ENCODE peak calls at places on chromosomes 13 and 19, in seven cellular contexts. One of them, this sample, is unnamed.

GRCh38 chr13:53105881-53106280 is 77.3 kb downstream of the OLFM4 start:
- DNase-seq in adrenal gland: no peak
- DNase-seq in activated B cell treated with CpG ODN at 0.5 μM for 24 hours: no peak
- DNase-seq in GM12865: no peak
- DNase-seq in progenitor cell of endocrine pancreas: no peak
- DNase-seq in PC-3: no peak
- DNase-seq in spleen: no peak
- DNase-seq in this sample: no peak

GRCh38 chr13:78602561-78603239 is 652 bp downstream of the POU4F1 start:
- DNase-seq in spleen: peak
- DNase-seq in activated B cell treated with CpG ODN at 0.5 μM for 24 hours: no peak
- DNase-seq in adrenal gland: no peak
- DNase-seq in PC-3: no peak
- DNase-seq in progenitor cell of endocrine pancreas: no peak
- DNase-seq in GM12865: peak
- DNase-seq in this sample: no peak

GRCh38 chr19:45568732-45569131 is 15.9 kb downstream of the OPA3 start:
- DNase-seq in PC-3: peak
- DNase-seq in spleen: no peak
- DNase-seq in GM12865: no peak
- DNase-seq in progenitor cell of endocrine pancreas: no peak
- DNase-seq in activated B cell treated with CpG ODN at 0.5 μM for 24 hours: no peak
- DNase-seq in adrenal gland: no peak
- DNase-seq in this sample: no peak

GRCh38 chr19:3801412-3802096 is 15.4 kb upstream of the MATK start:
- DNase-seq in adrenal gland: peak
- DNase-seq in progenitor cell of endocrine pancreas: no peak
- DNase-seq in GM12865: peak
- DNase-seq in spleen: peak
- DNase-seq in activated B cell treated with CpG ODN at 0.5 μM for 24 hours: peak
- DNase-seq in PC-3: peak
- DNase-seq in this sample: no peak

GRCh38 chr19:38389101-38389925 is 816 bp downstream of the SPRED3 start:
- DNase-seq in GM12865: no peak
- DNase-seq in progenitor cell of endocrine pancreas: no peak
- DNase-seq in adrenal gland: no peak
- DNase-seq in spleen: no peak
- DNase-seq in PC-3: peak
- DNase-seq in activated B cell treated with CpG ODN at 0.5 μM for 24 hours: no peak
- DNase-seq in this sample: no peak

GRCh38 chr13:73433893-73434292 is 375.1 kb downstream of the KLF5 start:
- DNase-seq in spleen: no peak
- DNase-seq in progenitor cell of endocrine pancreas: no peak
- DNase-seq in adrenal gland: no peak
- DNase-seq in activated B cell treated with CpG ODN at 0.5 μM for 24 hours: no peak
- DNase-seq in PC-3: no peak
- DNase-seq in GM12865: no peak
- DNase-seq in this sample: no peak

GRCh38 chr13:108361769-108362168 is 92.3 kb downstream of the TNFSF13B start:
- DNase-seq in activated B cell treated with CpG ODN at 0.5 μM for 24 hours: no peak
- DNase-seq in spleen: no peak
- DNase-seq in GM12865: no peak
- DNase-seq in PC-3: no peak
- DNase-seq in adrenal gland: no peak
- DNase-seq in progenitor cell of endocrine pancreas: no peak
- DNase-seq in this sample: no peak

GRCh38 chr19:7602240-7602934 is 6.7 kb downstream of the CAMSAP3 start:
- DNase-seq in spleen: no peak
- DNase-seq in progenitor cell of endocrine pancreas: no peak
- DNase-seq in adrenal gland: no peak
- DNase-seq in GM12865: no peak
- DNase-seq in activated B cell treated with CpG ODN at 0.5 μM for 24 hours: no peak
- DNase-seq in PC-3: no peak
- DNase-seq in this sample: no peak

GRCh38 chr19:10503002-10503789 is at the start of gene KEAP1:
- DNase-seq in PC-3: peak
- DNase-seq in GM12865: peak
- DNase-seq in spleen: no peak
- DNase-seq in adrenal gland: peak
- DNase-seq in progenitor cell of endocrine pancreas: no peak
- DNase-seq in activated B cell treated with CpG ODN at 0.5 μM for 24 hours: no peak
- DNase-seq in this sample: no peak

GRCh38 chr19:1233361-1233667 is 4.5 kb downstream of the CBARP start:
- DNase-seq in adrenal gland: no peak
- DNase-seq in progenitor cell of endocrine pancreas: no peak
- DNase-seq in activated B cell treated with CpG ODN at 0.5 μM for 24 hours: no peak
- DNase-seq in GM12865: no peak
- DNase-seq in PC-3: no peak
- DNase-seq in spleen: no peak
- DNase-seq in this sample: no peak

GRCh38 chr19:29539668-29540067 is 13.9 kb downstream of the VSTM2B start:
- DNase-seq in GM12865: no peak
- DNase-seq in activated B cell treated with CpG ODN at 0.5 μM for 24 hours: no peak
- DNase-seq in spleen: peak
- DNase-seq in adrenal gland: no peak
- DNase-seq in PC-3: no peak
- DNase-seq in progenitor cell of endocrine pancreas: no peak
- DNase-seq in this sample: no peak

GRCh38 chr13:41649659-41650058 is 192.3 kb downstream of the RGCC start:
- DNase-seq in activated B cell treated with CpG ODN at 0.5 μM for 24 hours: no peak
- DNase-seq in progenitor cell of endocrine pancreas: no peak
- DNase-seq in PC-3: peak
- DNase-seq in adrenal gland: no peak
- DNase-seq in spleen: no peak
- DNase-seq in GM12865: no peak
- DNase-seq in this sample: no peak

GRCh38 chr13:91356919-91357612 is 9.6 kb downstream of the MIR17HG start:
- DNase-seq in PC-3: no peak
- DNase-seq in progenitor cell of endocrine pancreas: no peak
- DNase-seq in GM12865: peak
- DNase-seq in adrenal gland: no peak
- DNase-seq in activated B cell treated with CpG ODN at 0.5 μM for 24 hours: no peak
- DNase-seq in spleen: no peak
- DNase-seq in this sample: no peak

GRCh38 chr13:98490195-98490771 is 86.6 kb downstream of the STK24 start:
- DNase-seq in PC-3: no peak
- DNase-seq in progenitor cell of endocrine pancreas: no peak
- DNase-seq in spleen: no peak
- DNase-seq in GM12865: no peak
- DNase-seq in activated B cell treated with CpG ODN at 0.5 μM for 24 hours: no peak
- DNase-seq in adrenal gland: no peak
- DNase-seq in this sample: no peak

GRCh38 chr19:9362905-9363304 is at the start of gene ZNF177:
- DNase-seq in spleen: no peak
- DNase-seq in GM12865: no peak
- DNase-seq in PC-3: no peak
- DNase-seq in activated B cell treated with CpG ODN at 0.5 μM for 24 hours: no peak
- DNase-seq in adrenal gland: no peak
- DNase-seq in progenitor cell of endocrine pancreas: no peak
- DNase-seq in this sample: no peak

GRCh38 chr19:15368051-15368632 is 11.4 kb downstream of the AKAP8 start:
- DNase-seq in GM12865: no peak
- DNase-seq in spleen: peak
- DNase-seq in progenitor cell of endocrine pancreas: no peak
- DNase-seq in adrenal gland: no peak
- DNase-seq in PC-3: no peak
- DNase-seq in activated B cell treated with CpG ODN at 0.5 μM for 24 hours: no peak
- DNase-seq in this sample: no peak

DNA sequence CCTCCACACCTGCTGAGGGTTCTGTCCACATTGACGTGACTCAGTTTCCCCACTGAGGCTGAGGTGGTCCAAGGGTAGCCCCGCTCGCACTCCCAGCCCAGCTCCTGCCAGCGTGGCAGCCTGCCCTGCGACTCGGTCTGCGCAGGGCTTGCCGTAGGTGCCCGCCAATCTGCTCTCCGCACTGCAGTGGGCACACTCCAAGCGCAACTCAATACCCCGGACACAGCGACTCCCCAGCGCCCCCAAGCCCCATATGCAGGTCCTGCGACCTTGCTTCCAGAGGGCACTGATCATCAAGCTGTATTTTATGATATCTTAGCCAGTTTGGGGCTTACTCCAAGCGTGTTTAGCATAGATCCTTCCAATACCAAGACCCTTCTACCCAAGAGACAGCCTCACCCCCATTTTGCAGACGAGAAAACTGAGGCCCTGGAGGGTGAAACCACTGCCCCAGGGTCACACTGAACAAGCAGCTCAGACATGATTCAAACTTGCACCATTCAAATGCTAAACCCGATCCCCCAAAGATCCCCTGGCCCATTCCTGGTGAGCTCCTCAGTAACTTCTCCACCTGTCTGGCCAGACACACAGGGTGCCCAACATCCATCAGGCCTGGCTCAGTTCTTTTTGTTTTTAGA is 13.5 kb downstream of the PTPRS start:
- DNase-seq in progenitor cell of endocrine pancreas: no peak
- DNase-seq in adrenal gland: no peak
- DNase-seq in activated B cell treated with CpG ODN at 0.5 μM for 24 hours: no peak
- DNase-seq in spleen: no peak
- DNase-seq in PC-3: no peak
- DNase-seq in GM12865: no peak
- DNase-seq in this sample: no peak
- TF ChIP-seq CTCF in progenitor cell of endocrine pancreas: no peak
- TF ChIP-seq CTCF in adrenal gland: no peak
- TF ChIP-seq CTCF in activated B cell treated with CpG ODN at 0.5 μM for 24 hours: no peak
- TF ChIP-seq CTCF in spleen: no peak
- TF ChIP-seq CTCF in PC-3: peak
- TF ChIP-seq CTCF in GM12865: no peak
- TF ChIP-seq CTCF in this sample: no peak

DNA sequence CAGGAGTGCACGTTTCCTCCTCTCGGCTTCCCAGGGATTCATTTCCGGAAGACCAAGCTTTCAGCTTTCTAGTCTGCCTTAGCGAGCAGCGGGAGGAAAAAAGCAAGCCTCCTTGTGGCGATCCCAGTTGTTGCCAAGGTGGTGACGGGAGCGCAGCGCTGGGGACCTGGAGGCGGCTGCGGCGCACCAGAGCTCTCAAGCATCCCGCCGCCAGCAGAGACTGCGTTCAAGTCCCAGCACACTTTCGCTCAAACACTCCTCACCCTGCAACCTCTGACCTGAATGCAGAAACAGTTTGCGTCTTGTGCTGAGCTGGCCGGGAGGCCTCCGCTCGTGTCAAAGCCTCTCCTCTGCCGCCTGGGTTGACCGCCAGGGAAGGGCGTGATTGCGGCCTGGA is 4.9 kb downstream of the GSX1 start:
- DNase-seq in activated B cell treated with CpG ODN at 0.5 μM for 24 hours: no peak
- DNase-seq in GM12865: no peak
- DNase-seq in progenitor cell of endocrine pancreas: peak
- DNase-seq in adrenal gland: no peak
- DNase-seq in spleen: no peak
- DNase-seq in PC-3: peak
- DNase-seq in this sample: no peak
- TF ChIP-seq CTCF in activated B cell treated with CpG ODN at 0.5 μM for 24 hours: no peak
- TF ChIP-seq CTCF in GM12865: no peak
- TF ChIP-seq CTCF in progenitor cell of endocrine pancreas: peak
- TF ChIP-seq CTCF in adrenal gland: no peak
- TF ChIP-seq CTCF in spleen: no peak
- TF ChIP-seq CTCF in PC-3: peak
- TF ChIP-seq CTCF in this sample: peak

GRCh38 chr13:85332595-85332994 is 466.6 kb downstream of the SLITRK6 start:
- DNase-seq in activated B cell treated with CpG ODN at 0.5 μM for 24 hours: no peak
- DNase-seq in progenitor cell of endocrine pancreas: no peak
- DNase-seq in spleen: no peak
- DNase-seq in PC-3: peak
- DNase-seq in adrenal gland: no peak
- DNase-seq in GM12865: no peak
- DNase-seq in this sample: no peak
- TF ChIP-seq CTCF in activated B cell treated with CpG ODN at 0.5 μM for 24 hours: no peak
- TF ChIP-seq CTCF in progenitor cell of endocrine pancreas: no peak
- TF ChIP-seq CTCF in spleen: no peak
- TF ChIP-seq CTCF in PC-3: no peak
- TF ChIP-seq CTCF in adrenal gland: no peak
- TF ChIP-seq CTCF in GM12865: no peak
- TF ChIP-seq CTCF in this sample: no peak

DNA sequence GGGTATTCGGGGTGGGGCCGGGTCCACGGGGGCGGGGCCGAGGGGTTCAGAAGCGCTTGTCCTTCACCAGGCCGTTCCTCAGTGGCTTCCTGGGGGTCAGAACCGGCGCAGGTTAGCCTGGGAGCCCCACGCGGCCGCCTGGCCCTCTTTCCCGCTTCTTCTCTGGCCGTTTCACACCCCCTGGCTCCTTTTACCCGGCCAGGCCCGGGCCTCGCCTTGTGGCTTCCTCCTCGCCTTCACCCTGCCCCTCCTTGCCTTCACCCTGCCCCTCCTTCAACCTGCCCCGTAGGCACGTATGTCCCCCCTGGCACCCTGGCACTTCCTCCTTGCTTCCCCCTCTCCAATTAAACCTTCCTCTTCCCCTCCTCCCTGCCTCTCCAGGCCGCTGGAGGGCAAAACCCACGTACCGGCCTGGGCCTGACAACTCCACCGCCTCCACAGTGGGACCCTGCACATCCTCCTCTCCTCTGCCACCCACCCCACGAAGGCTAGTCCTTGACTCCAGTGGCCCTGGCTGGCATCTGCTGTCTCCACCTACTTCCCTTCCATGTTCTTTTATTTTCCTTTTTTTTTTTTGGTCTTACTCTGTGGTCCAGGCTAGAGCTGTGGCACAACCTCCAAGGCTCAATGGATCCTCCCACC is 25.3 kb downstream of the CERS1 start:
- DNase-seq in progenitor cell of endocrine pancreas: no peak
- DNase-seq in GM12865: no peak
- DNase-seq in adrenal gland: no peak
- DNase-seq in spleen: no peak
- DNase-seq in activated B cell treated with CpG ODN at 0.5 μM for 24 hours: no peak
- DNase-seq in PC-3: no peak
- DNase-seq in this sample: no peak
- TF ChIP-seq CTCF in progenitor cell of endocrine pancreas: no peak
- TF ChIP-seq CTCF in GM12865: no peak
- TF ChIP-seq CTCF in adrenal gland: no peak
- TF ChIP-seq CTCF in spleen: no peak
- TF ChIP-seq CTCF in activated B cell treated with CpG ODN at 0.5 μM for 24 hours: no peak
- TF ChIP-seq CTCF in PC-3: no peak
- TF ChIP-seq CTCF in this sample: no peak

This sample was measured in mesothelial cell of epicardium.